ENCODE peak calls at places on chromosome 15, in eight cellular contexts. C is IMR-90; G is CD4-positive, CD25-positive, alpha-beta regulatory T cell; E is mammary epithelial cell; J is thoracic aorta; Q is CD4-positive, alpha-beta memory T cell; X is CD8-positive, alpha-beta memory T cell; I is fibroblast of lung. L is an unnamed sample. For H3K36me3, the result is how much of the 10 kb centered on the place peaks cover.

GRCh38 chr15:92393994-92394326 is 279 bp downstream of the ST8SIA2 start:
- DNase-seq in C (no peak), G (no peak), E (no peak), J (no peak), Q (no peak), X (no peak), I (no peak), L (no peak)

GRCh38 chr15:49815506-49815905 is 194.7 kb downstream of the DTWD1 start:
- DNase-seq in C (no peak), G (no peak), E (no peak), J (no peak), Q (no peak), X (no peak), I (no peak), L (no peak)

GRCh38 chr15:59169337-59169736 is 37.3 kb upstream of the LDHAL6B start:
- DNase-seq in C (peak), G (no peak), E (peak), J (no peak), Q (no peak), X (no peak), I (peak), L (no peak)

GRCh38 chr15:81254277-81255265 is 57.9 kb downstream of the IL16 start:
- DNase-seq in C (peak), G (no peak), E (peak), J (no peak), Q (no peak), X (no peak), I (no peak), L (no peak)

GRCh38 chr15:62209322-62209721 is 44.2 kb upstream of the C2CD4B start:
- DNase-seq in C (no peak), G (no peak), E (peak), J (no peak), Q (no peak), X (no peak), I (no peak), L (no peak)

GRCh38 chr15:41825145-41825544 is 2.7 kb upstream of the JMJD7 start:
- DNase-seq in C (no peak), G (no peak), E (no peak), J (no peak), Q (no peak), X (no peak), I (no peak), L (no peak)

GRCh38 chr15:98727115-98728040 is 79.0 kb downstream of the IGF1R start:
- DNase-seq in C (peak), G (no peak), E (peak), J (peak), Q (no peak), X (no peak), I (peak), L (no peak)

GRCh38 chr15:89016549-89017041 is 71.7 kb upstream of the ABHD2 start:
- DNase-seq in C (peak), G (no peak), E (peak), J (no peak), Q (no peak), X (no peak), I (peak), L (no peak)

GRCh38 chr15:40991355-40991754 is 38.1 kb downstream of the CHAC1 start:
- DNase-seq in C (no peak), G (no peak), E (no peak), J (no peak), Q (no peak), X (no peak), I (no peak), L (no peak)

GRCh38 chr15:82566690-82567089 is 26.4 kb upstream of the RPS17 start:
- DNase-seq in C (peak), G (no peak), E (no peak), J (no peak), Q (no peak), X (no peak), I (peak), L (no peak)

GRCh38 chr15:48292458-48292857 is 38.8 kb upstream of the DUT start:
- DNase-seq in C (no peak), G (no peak), E (no peak), J (no peak), Q (no peak), X (no peak), I (no peak), L (no peak)

GRCh38 chr15:97955040-97955439 is 5.5 kb upstream of the ARRDC4 start:
- DNase-seq in C (no peak), G (no peak), E (no peak), J (no peak), Q (no peak), X (no peak), I (no peak), L (no peak)

GRCh38 chr15:40702077-40702476 is 7.1 kb downstream of the RAD51 start:
- DNase-seq in C (peak), G (peak), E (no peak), J (no peak), Q (peak), X (peak), I (no peak), L (peak)

DNA sequence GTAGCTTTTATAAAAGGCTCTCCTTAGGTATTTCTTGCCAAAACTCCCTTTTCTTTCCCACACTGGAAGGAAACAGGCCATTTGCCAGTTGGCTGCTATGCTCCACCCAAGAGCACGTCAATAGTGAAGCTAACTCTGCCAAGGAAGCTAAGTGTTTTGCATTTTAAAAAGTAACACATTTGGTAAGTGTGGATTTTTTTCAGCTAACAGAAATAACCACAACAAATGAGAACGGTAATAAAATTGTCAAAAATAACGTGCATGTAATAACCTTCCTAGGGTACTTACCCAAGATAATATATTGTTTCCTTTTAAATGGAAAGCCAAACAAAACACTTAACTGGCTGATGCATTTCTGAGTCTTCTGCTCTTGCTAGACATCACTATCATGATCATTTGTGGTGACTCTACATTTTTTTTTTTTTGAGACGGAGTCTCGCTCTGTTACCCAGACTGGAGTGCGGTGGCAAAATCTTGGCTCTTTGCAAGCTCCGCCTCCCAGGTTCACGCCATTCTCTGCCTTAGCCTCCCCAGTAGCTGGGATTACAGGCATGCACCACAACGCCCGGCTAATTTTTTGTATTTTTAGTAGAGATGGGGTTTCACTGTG is 4.6 kb downstream of the DPP8 start:
- DNase-seq in C (no peak), G (no peak), E (no peak), J (no peak), Q (no peak), X (no peak), I (peak), L (no peak)
- H3K36me3 ChIP-seq in C (under half), G (under half), E (under half), J (under half), Q (under half), X (under half), I (under half), L (half or more)

DNA sequence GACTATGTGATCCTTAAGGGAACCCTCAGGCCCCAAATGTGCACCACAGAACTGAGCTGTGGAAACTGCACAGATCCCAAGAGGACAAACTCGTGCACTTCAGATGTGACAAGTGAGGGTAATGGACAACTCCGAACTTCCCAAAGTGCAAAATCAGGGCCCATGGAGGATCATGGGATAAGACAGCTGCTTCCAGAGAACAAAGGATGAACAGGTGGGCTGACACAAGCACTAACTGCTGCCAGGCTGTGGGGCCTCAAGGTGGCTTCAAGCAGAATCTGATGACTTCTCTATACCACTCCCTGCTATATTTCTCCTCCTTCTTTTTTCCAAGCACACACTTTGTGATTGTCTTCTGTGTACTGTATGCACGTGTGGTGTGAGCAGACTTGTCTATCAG is 5.4 kb downstream of the TARS3 start:
- DNase-seq in C (no peak), G (no peak), E (no peak), J (no peak), Q (no peak), X (no peak), I (no peak), L (no peak)
- H3K36me3 ChIP-seq in C (under half), G (half or more), E (under half), J (under half), Q (under half), X (under half), I (under half), L (under half)

GRCh38 chr15:84608707-84609284 is 8.0 kb downstream of the ZSCAN2 start:
- DNase-seq in C (no peak), G (no peak), E (no peak), J (no peak), Q (no peak), X (no peak), I (no peak), L (no peak)
- H3K36me3 ChIP-seq in C (under half), G (under half), E (under half), J (under half), Q (under half), X (under half), I (under half), L (under half)

DNA sequence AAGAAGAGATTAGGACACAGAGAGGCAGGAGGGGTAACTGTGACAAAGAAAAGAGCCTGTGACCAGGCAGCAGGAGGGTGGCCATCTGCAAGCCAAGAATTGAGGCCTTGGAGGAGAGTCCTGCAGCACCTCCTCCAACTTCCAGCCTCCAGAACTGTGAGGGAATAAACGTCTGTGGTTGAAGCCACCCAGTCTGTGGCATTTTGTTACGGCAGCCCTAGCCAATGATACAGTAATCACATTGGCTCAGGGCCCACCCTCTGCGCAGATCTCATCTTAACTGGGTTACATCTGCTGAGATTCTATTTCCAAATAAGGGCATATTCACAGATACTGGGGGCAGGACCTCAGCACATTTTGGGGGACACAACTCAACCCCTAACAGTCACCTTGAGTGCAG is 11.3 kb downstream of the SELENOS start:
- DNase-seq in C (peak), G (no peak), E (no peak), J (no peak), Q (no peak), X (no peak), I (peak), L (no peak)
- H3K36me3 ChIP-seq in C (under half), G (under half), E (under half), J (under half), Q (under half), X (under half), I (under half), L (under half)

L was measured in naive thymus-derived CD4-positive, alpha-beta T cell.